ENCODE peak calls at places on chromosomes 2 and 18, in six cellular contexts. B, O, E, Z, H and J are unnamed samples.
A peak's percentile ranks its signal among the peaks of the same experiment; 100 is the strongest.

GRCh38 chr2:218785103-218785502 is 3.2 kb downstream of the CYP27A1 start:
- DNase-seq in B (no peak), O (no peak), E (no peak), Z (no peak), H (no peak), J (no peak)

GRCh38 chr2:60641866-60642788 is 88.7 kb upstream of the BCL11A start:
- DNase-seq in B (no peak), O (peak; percentile 23), E (no peak), Z (peak; percentile 44), H (no peak), J (peak; percentile 13)

GRCh38 chr2:23380562-23381065 is 4.4 kb upstream of the KLHL29 start:
- DNase-seq in B (no peak), O (no peak), E (no peak), Z (no peak), H (no peak), J (no peak)

GRCh38 chr18:24809173-24809955 is 348.9 kb downstream of the HRH4 start:
- DNase-seq in B (no peak), O (no peak), E (no peak), Z (no peak), H (no peak), J (no peak)

GRCh38 chr18:21509062-21509461 is 91.4 kb downstream of the ESCO1 start:
- DNase-seq in B (no peak), O (no peak), E (no peak), Z (no peak), H (no peak), J (no peak)

GRCh38 chr18:67451952-67452351 is 64.6 kb downstream of the DSEL start:
- DNase-seq in B (no peak), O (no peak), E (no peak), Z (no peak), H (no peak), J (no peak)

GRCh38 chr18:43830905-43831304 is 553.6 kb upstream of the SYT4 start:
- DNase-seq in B (no peak), O (no peak), E (no peak), Z (no peak), H (no peak), J (no peak)

GRCh38 chr2:154240316-154240715 is 368.6 kb downstream of the GALNT13 start:
- DNase-seq in B (no peak), O (no peak), E (no peak), Z (no peak), H (no peak), J (no peak)

GRCh38 chr2:189056200-189057106 is 82.3 kb downstream of the COL3A1 start:
- DNase-seq in B (no peak), O (no peak), E (no peak), Z (no peak), H (no peak), J (no peak)

GRCh38 chr2:164981217-164981990 is 26.1 kb upstream of the SLC38A11 start:
- DNase-seq in B (no peak), O (peak; percentile 54), E (no peak), Z (peak; percentile 65), H (no peak), J (no peak)

GRCh38 chr2:107334311-107334710 is 448.3 kb upstream of the ST6GAL2 start:
- DNase-seq in B (no peak), O (peak; percentile 12), E (no peak), Z (peak; percentile 9), H (no peak), J (no peak)

GRCh38 chr18:58045265-58046086 is 1.4 kb downstream of the NEDD4L start:
- DNase-seq in B (peak; percentile 43), O (peak; percentile 55), E (peak; percentile 88), Z (peak; percentile 77), H (peak; percentile 87), J (no peak)

GRCh38 chr2:20541651-20542050 is 94.8 kb downstream of the RHOB start:
- DNase-seq in B (no peak), O (no peak), E (no peak), Z (peak; percentile 35), H (no peak), J (no peak)

GRCh38 chr2:133591164-133591563 is 22.9 kb upstream of the NCKAP5 start:
- DNase-seq in B (peak; percentile 39), O (peak; percentile 32), E (no peak), Z (no peak), H (no peak), J (no peak)

GRCh38 chr2:237128026-237128703 is 42.5 kb downstream of the COPS8 start:
- DNase-seq in B (peak; percentile 96), O (peak; percentile 99), E (peak; percentile 84), Z (peak; percentile 98), H (peak; percentile 97), J (peak; percentile 95)

GRCh38 chr2:30406853-30407252 is 40.2 kb upstream of the LCLAT1 start:
- DNase-seq in B (no peak), O (no peak), E (no peak), Z (no peak), H (no peak), J (no peak)

GRCh38 chr2:235052514-235053354 is 100.9 kb downstream of the SH3BP4 start:
- DNase-seq in B (no peak), O (no peak), E (no peak), Z (no peak), H (no peak), J (no peak)

GRCh38 chr2:108968619-108969018 is 20.4 kb downstream of the EDAR start:
- DNase-seq in B (no peak), O (peak; percentile 41), E (no peak), Z (peak; percentile 71), H (no peak), J (no peak)

GRCh38 chr2:70181363-70181956 is 9.4 kb downstream of the C2orf42 start:
- DNase-seq in B (no peak), O (no peak), E (no peak), Z (no peak), H (no peak), J (no peak)

GRCh38 chr2:148674063-148675020 is 29.8 kb downstream of the EPC2 start:
- DNase-seq in B (no peak), O (no peak), E (no peak), Z (peak; percentile 56), H (no peak), J (no peak)

GRCh38 chr2:15471606-15472005 is 89.5 kb downstream of the NBAS start:
- DNase-seq in B (no peak), O (no peak), E (no peak), Z (no peak), H (no peak), J (no peak)

GRCh38 chr2:11505652-11506610 is 27.9 kb upstream of the GREB1 start:
- DNase-seq in B (no peak), O (peak; percentile 17), E (no peak), Z (peak; percentile 76), H (no peak), J (no peak)

GRCh38 chr2:584863-585823 is 92.1 kb downstream of the TMEM18 start:
- DNase-seq in B (no peak), O (no peak), E (no peak), Z (no peak), H (no peak), J (no peak)

GRCh38 chr2:165268751-165269150 is 29.5 kb downstream of the SCN2A start:
- DNase-seq in B (no peak), O (no peak), E (no peak), Z (no peak), H (no peak), J (no peak)

GRCh38 chr2:84458436-84459027 is 548 bp downstream of the SUCLG1 start:
- DNase-seq in B (peak; percentile 16), O (no peak), E (no peak), Z (peak; percentile 12), H (no peak), J (no peak)

GRCh38 chr2:41998789-41999470 is 48.9 kb upstream of the PKDCC start:
- DNase-seq in B (no peak), O (no peak), E (no peak), Z (no peak), H (no peak), J (no peak)

GRCh38 chr2:71154798-71155197 is 24.4 kb downstream of the MPHOSPH10 start:
- DNase-seq in B (no peak), O (no peak), E (no peak), Z (peak; percentile 52), H (no peak), J (no peak)

DNA sequence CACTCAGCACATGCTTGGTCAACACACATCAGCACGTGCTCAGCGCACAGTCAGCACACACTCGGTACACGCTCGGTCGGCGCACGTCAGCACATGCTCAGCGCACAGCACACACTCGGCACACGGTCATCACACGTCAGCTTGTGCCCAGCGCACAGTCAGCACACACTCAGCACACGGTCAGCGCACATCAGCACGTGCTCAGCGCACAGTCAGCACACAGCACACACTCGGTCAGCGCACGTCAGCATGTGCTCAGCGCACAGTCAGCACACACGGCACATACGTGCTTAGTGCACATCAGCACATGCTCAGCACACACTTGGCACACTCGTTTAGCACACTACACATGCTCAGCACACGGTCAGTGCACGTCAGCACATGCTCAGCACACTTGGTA is 49.7 kb upstream of the NFATC1 start:
- DNase-seq in B (no peak), O (no peak), E (no peak), Z (no peak), H (no peak), J (no peak)
- H3K4me3 ChIP-seq in B (no peak overlapping the region), O (no peak overlapping the region), E (no peak overlapping the region), Z (no peak overlapping the region), H (no peak overlapping the region), J (no peak overlapping the region)

GRCh38 chr18:74517236-74517630 is 17.1 kb upstream of the CNDP1 start:
- DNase-seq in B (no peak), O (no peak), E (no peak), Z (no peak), H (no peak), J (no peak)
- H3K4me3 ChIP-seq in B (no peak overlapping the region), O (no peak overlapping the region), E (no peak overlapping the region), Z (no peak overlapping the region), H (no peak overlapping the region), J (no peak overlapping the region)

GRCh38 chr2:38597115-38597514 is 5.6 kb downstream of the HNRNPLL start:
- DNase-seq in B (no peak), O (no peak), E (no peak), Z (no peak), H (no peak), J (no peak)

GRCh38 chr2:38596229-38596628 is 6.5 kb downstream of the HNRNPLL start:
- DNase-seq in B (no peak), O (no peak), E (no peak), Z (no peak), H (no peak), J (no peak)

GRCh38 chr2:38590053-38590452 is 12.7 kb downstream of the HNRNPLL start:
- DNase-seq in B (no peak), O (no peak), E (no peak), Z (no peak), H (no peak), J (no peak)

GRCh38 chr2:38591152-38591551 is 11.6 kb downstream of the HNRNPLL start:
- DNase-seq in B (no peak), O (no peak), E (no peak), Z (no peak), H (no peak), J (no peak)

DNA sequence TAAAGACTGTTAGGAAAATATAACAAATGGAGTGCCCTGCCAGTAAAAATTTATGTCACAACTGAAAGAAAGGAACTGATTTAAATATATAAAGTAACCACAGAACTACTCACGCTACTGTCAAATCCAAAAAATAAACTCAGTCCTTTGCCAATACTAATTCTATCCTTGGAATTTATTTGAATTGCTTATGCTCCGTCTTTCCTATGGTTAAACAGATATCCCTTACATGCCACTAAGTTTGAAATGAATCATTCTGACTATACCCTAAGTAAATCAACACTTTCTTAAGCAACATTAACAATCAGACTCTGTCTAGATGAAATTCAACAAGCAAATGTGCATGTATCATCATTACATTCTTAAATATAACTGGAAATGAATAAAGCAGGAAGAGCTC is 9.8 kb downstream of the HNRNPLL start:
- DNase-seq in B (no peak), O (peak; percentile 55), E (no peak), Z (peak; percentile 91), H (no peak), J (no peak)
- H3K4me3 ChIP-seq in B (no peak overlapping the region), O (no peak overlapping the region), E (no peak overlapping the region), Z (no peak overlapping the region), H (no peak overlapping the region), J (no peak overlapping the region)

GRCh38 chr2:221569342-221570278 is 2.5 kb downstream of the EPHA4 start:
- DNase-seq in B (no peak), O (no peak), E (no peak), Z (no peak), H (no peak), J (no peak)
- H3K4me3 ChIP-seq in B (no peak overlapping the region), O (peak overlapping the region; percentile 72), E (peak overlapping the region; percentile 75), Z (no peak overlapping the region), H (peak overlapping the region; percentile 80), J (peak overlapping the region; percentile 91)